ENCODE peak calls at places on chromosomes 3 and 15, in nine cellular contexts. J is neural progenitor cell, T is AG04450, B is psoas muscle, V is tibial nerve, L is DND-41, Q is spleen, F is endothelial cell of umbilical vein, A is adrenal gland. X is an unnamed sample.
A peak's percentile ranks its signal among the peaks of the same experiment; 100 is the strongest.

GRCh38 chr3:134682196-134682880 is 31.5 kb upstream of the KY start:
- DNase-seq in F (no peak), J (no peak), V (no peak), L (no peak), Q (no peak), T (no peak), B (no peak), A (no peak), X (no peak)

GRCh38 chr15:48939686-48940085 is 24.0 kb downstream of the SHC4 start:
- DNase-seq in T (peak; percentile 93), L (no peak), A (peak; percentile 35), Q (no peak), F (no peak), V (no peak), B (no peak), J (no peak), X (no peak)

GRCh38 chr15:90697180-90697579 is 20.0 kb upstream of the BLM start:
- DNase-seq in A (no peak), Q (no peak), B (no peak), F (no peak), V (no peak), T (no peak), J (no peak), L (no peak), X (no peak)

GRCh38 chr3:73786346-73786807 is 161.6 kb upstream of the PDZRN3 start:
- DNase-seq in A (peak; percentile 53), T (peak; percentile 73), Q (no peak), J (no peak), V (peak; percentile 43), L (no peak), B (peak; percentile 55), F (peak; percentile 22), X (no peak)

GRCh38 chr15:29840928-29841327 is 18.7 kb upstream of the TJP1 start:
- DNase-seq in T (no peak), J (no peak), A (no peak), B (no peak), F (no peak), V (no peak), Q (no peak), L (no peak), X (no peak)

GRCh38 chr3:179921500-179921899 is 115.2 kb downstream of the PEX5L start:
- DNase-seq in V (no peak), L (no peak), Q (no peak), F (no peak), A (no peak), J (no peak), T (no peak), B (no peak), X (no peak)

GRCh38 chr3:108471346-108471935 is 39.0 kb downstream of the MYH15 start:
- DNase-seq in F (no peak), L (no peak), A (no peak), T (no peak), Q (no peak), B (no peak), V (no peak), J (no peak), X (no peak)

GRCh38 chr3:25911525-25912295 is 121.8 kb downstream of the OXSM start:
- DNase-seq in L (no peak), T (no peak), Q (no peak), V (no peak), J (no peak), B (no peak), F (no peak), A (no peak), X (no peak)

GRCh38 chr3:42273351-42273750 is 7.4 kb upstream of the CCK start:
- DNase-seq in A (no peak), T (no peak), J (no peak), F (no peak), V (no peak), B (no peak), Q (no peak), L (no peak), X (no peak)

GRCh38 chr15:77076325-77076915 is 5.5 kb upstream of the TSPAN3 start:
- DNase-seq in V (no peak), B (no peak), T (no peak), J (no peak), Q (no peak), A (no peak), F (no peak), L (no peak), X (no peak)

GRCh38 chr3:192881159-192881786 is 36.4 kb downstream of the MB21D2 start:
- DNase-seq in L (no peak), T (no peak), V (no peak), J (no peak), B (no peak), Q (no peak), F (no peak), A (no peak), X (no peak)

GRCh38 chr3:171614318-171614967 is 154.2 kb upstream of the TNIK start:
- DNase-seq in V (no peak), Q (peak; percentile 69), L (no peak), A (no peak), B (peak; percentile 15), T (no peak), F (peak; percentile 37), J (peak; percentile 67), X (no peak)
- TF ChIP-seq CTCF in V (peak; percentile 58), Q (no peak), L (peak; percentile 13), A (no peak), B (no peak), T (peak; percentile 76), F (peak; percentile 35), J (peak; percentile 85), X (no peak)

GRCh38 chr3:196169836-196170240 is 41.4 kb downstream of the ZDHHC19 start:
- DNase-seq in L (no peak), T (no peak), Q (peak; percentile 73), B (no peak), A (no peak), J (no peak), F (no peak), V (no peak), X (no peak)
- H3K27ac ChIP-seq in L (peak overlapping the region; percentile 21), T (no peak overlapping the region), Q (no peak overlapping the region), B (no peak overlapping the region), A (no peak overlapping the region), J (no peak overlapping the region), F (no peak overlapping the region), V (no peak overlapping the region), X (no peak overlapping the region)

GRCh38 chr15:67816668-67817067 is 8.6 kb upstream of the SKOR1 start:
- DNase-seq in V (no peak), B (no peak), L (no peak), T (no peak), A (no peak), F (no peak), J (no peak), Q (no peak), X (no peak)
- H3K27me3 ChIP-seq in V (peaks cover 79% of the 10 kb centered on the region), B (no peaks in the 10 kb centered on the region), L (no peaks in the 10 kb centered on the region), T (peaks cover 73% of the 10 kb centered on the region), A (peaks cover 25% of the 10 kb centered on the region), F (peaks cover 33% of the 10 kb centered on the region), J (peaks cover 54% of the 10 kb centered on the region), Q (peaks cover 32% of the 10 kb centered on the region), X (peaks cover 16% of the 10 kb centered on the region)

GRCh38 chr3:44337253-44337652 is 1.3 kb upstream of the TCAIM start:
- DNase-seq in B (no peak), J (no peak), Q (no peak), F (no peak), L (no peak), A (no peak), V (no peak), T (no peak), X (no peak)
- TF ChIP-seq CTCF in B (no peak), J (no peak), Q (no peak), F (no peak), L (peak; percentile 6), A (no peak), V (no peak), T (peak; percentile 16), X (no peak)

GRCh38 chr3:197798863-197799262 is 7.8 kb downstream of the LRCH3 start:
- DNase-seq in J (no peak), Q (no peak), T (no peak), A (no peak), L (no peak), B (no peak), V (no peak), F (no peak), X (no peak)
- H3K27ac ChIP-seq in J (no peak overlapping the region), Q (no peak overlapping the region), T (no peak overlapping the region), A (no peak overlapping the region), L (no peak overlapping the region), B (peak overlapping the region; percentile 55), V (no peak overlapping the region), F (no peak overlapping the region), X (no peak overlapping the region)

GRCh38 chr3:53153267-53153823 is 7.7 kb upstream of the PRKCD start:
- DNase-seq in F (no peak), Q (no peak), T (no peak), J (no peak), A (no peak), L (no peak), B (no peak), V (no peak), X (peak; percentile 1)

GRCh38 chr3:53153914-53154434 is 7.0 kb upstream of the PRKCD start:
- DNase-seq in V (no peak), T (no peak), J (no peak), Q (no peak), L (no peak), F (no peak), A (no peak), B (no peak), X (no peak)

GRCh38 chr3:53151465-53151864 is 9.5 kb upstream of the PRKCD start:
- DNase-seq in L (no peak), T (no peak), Q (no peak), J (no peak), A (no peak), V (no peak), B (peak; percentile 5), F (no peak), X (no peak)

GRCh38 chr3:53151870-53152269 is 9.1 kb upstream of the PRKCD start:
- DNase-seq in J (no peak), V (no peak), L (no peak), Q (no peak), T (no peak), A (no peak), F (no peak), B (peak; percentile 6), X (no peak)

DNA sequence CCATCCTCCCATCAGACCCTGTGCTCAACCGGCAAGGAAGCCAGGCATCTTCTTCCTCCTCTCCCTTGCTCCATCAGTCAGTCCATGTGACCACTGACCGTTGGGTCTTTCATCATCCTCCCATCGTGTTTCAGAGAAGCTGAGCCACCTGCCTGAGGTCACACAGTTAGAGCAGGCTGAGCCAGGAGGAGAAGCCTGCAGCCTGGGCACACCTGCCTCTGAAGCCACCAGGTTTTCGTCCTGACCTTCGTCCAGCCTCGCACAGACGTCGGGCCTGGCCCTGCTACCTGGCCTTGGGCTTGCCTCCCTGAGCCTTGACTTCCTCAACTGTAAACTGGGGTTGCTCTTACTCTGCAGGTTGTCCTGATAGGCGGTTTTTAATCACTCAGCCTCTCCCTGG is 8.7 kb upstream of the PRKCD start:
- DNase-seq in V (no peak), Q (no peak), A (no peak), L (no peak), F (no peak), B (no peak), J (no peak), T (no peak), X (no peak)
- H3K27me3 ChIP-seq in V (peaks cover 17% of the 10 kb centered on the region), Q (peaks cover 5% of the 10 kb centered on the region), A (no peaks in the 10 kb centered on the region), L (peaks cover 11% of the 10 kb centered on the region), F (no peaks in the 10 kb centered on the region), B (no peaks in the 10 kb centered on the region), J (peaks cover 16% of the 10 kb centered on the region), T (peaks cover 15% of the 10 kb centered on the region), X (peaks cover 9% of the 10 kb centered on the region)

GRCh38 chr15:57462391-57462790 is 86.1 kb downstream of the CGNL1 start:
- DNase-seq in Q (no peak), B (no peak), V (no peak), L (no peak), F (peak; percentile 52), A (no peak), T (no peak), J (no peak), X (no peak)
- TF ChIP-seq CTCF in Q (no peak), B (no peak), V (no peak), L (no peak), F (no peak), A (no peak), T (peak; percentile 34), J (no peak), X (no peak)

X was measured in CD8-positive, alpha-beta T cell.